ENCODE peak calls at places on chromosomes 2 and 18, in eight cellular contexts. A is astrocyte of the spinal cord, K is nephron progenitor cell, D is suprapubic skin, U is body of pancreas, F is HL-60, C is astrocyte, E is colonic mucosa. W is an unnamed sample.

GRCh38 chr2:15580451-15580850 is 11.2 kb upstream of the DDX1 start:
- DNase-seq in A (no peak), K (no peak), D (no peak), U (no peak), F (no peak), C (no peak), E (no peak), W (no peak)

GRCh38 chr2:215832791-215833190 is 180.6 kb downstream of the MREG start:
- DNase-seq in A (no peak), K (no peak), D (no peak), U (peak), F (no peak), C (no peak), E (no peak), W (no peak)

GRCh38 chr2:6148887-6149286 is 456.7 kb downstream of the SOX11 start:
- DNase-seq in A (peak), K (no peak), D (no peak), U (no peak), F (no peak), C (peak), E (no peak), W (no peak)

GRCh38 chr2:60413069-60413818 is 140.2 kb downstream of the BCL11A start:
- DNase-seq in A (no peak), K (no peak), D (no peak), U (no peak), F (no peak), C (no peak), E (no peak), W (no peak)

GRCh38 chr2:153360239-153360638 is 118.3 kb downstream of the RPRM start:
- DNase-seq in A (no peak), K (no peak), D (no peak), U (no peak), F (no peak), C (no peak), E (no peak), W (no peak)

GRCh38 chr18:69736731-69737130 is 210.9 kb downstream of the CD226 start:
- DNase-seq in A (peak), K (no peak), D (no peak), U (no peak), F (no peak), C (peak), E (no peak), W (no peak)

GRCh38 chr2:207226243-207226642 is 60.5 kb upstream of the KLF7 start:
- DNase-seq in A (no peak), K (no peak), D (no peak), U (no peak), F (no peak), C (no peak), E (no peak), W (no peak)

GRCh38 chr2:71851094-71851755 is 296.4 kb downstream of the CYP26B1 start:
- DNase-seq in A (no peak), K (no peak), D (no peak), U (no peak), F (no peak), C (no peak), E (no peak), W (no peak)

GRCh38 chr18:12420831-12421421 is 13.2 kb downstream of the PRELID3A start:
- DNase-seq in A (peak), K (peak), D (no peak), U (no peak), F (no peak), C (no peak), E (no peak), W (no peak)

GRCh38 chr2:102061962-102062795 is 70.4 kb downstream of the IL1R2 start:
- DNase-seq in A (peak), K (no peak), D (peak), U (no peak), F (no peak), C (peak), E (no peak), W (no peak)

GRCh38 chr2:98026292-98026691 is 30.5 kb upstream of the TMEM131 start:
- DNase-seq in A (no peak), K (no peak), D (no peak), U (no peak), F (no peak), C (no peak), E (peak), W (no peak)

GRCh38 chr2:17879137-17879912 is 858 bp downstream of the KCNS3 start:
- DNase-seq in A (peak), K (peak), D (peak), U (peak), F (no peak), C (peak), E (peak), W (no peak)
- TF ChIP-seq CTCF in A (peak), K (peak), D (no peak), U (peak), F (no peak), C (no peak), E (no peak), W (no peak)

DNA sequence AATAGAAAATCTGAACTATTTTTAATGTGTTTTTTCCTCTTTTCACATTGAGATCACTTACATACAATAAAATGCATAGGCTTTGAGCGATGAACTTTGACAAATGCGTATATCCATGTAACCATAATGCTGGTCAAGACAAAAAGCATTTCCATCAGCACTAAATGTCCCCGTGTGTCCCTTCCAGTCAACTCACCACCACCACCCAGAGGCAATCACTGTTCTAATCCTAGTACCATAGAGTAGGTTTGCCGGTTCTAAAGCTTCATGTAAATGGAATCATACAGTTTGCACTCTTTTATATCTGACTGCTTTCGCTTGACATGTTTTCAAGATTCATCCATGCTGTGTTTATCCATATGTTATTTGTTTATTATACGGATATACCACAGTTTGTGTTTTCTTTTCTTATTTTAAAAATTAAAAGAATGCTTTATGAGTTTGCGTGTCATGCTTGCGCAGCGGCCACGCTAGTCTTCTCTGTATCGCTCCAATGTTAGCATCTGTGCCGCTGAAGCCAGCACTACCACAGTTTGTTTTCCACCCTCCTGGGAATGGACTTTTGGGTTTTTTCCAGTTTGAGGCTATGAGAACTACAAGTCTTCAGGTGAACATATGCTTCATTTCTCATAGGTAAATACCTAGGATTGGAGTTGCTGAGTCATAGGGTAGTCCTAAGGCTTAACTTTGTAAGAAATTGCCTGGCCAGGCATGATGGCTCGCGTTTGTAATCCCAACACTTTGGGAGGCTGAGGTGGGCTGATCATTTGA is 197.5 kb upstream of the CHAC2 start:
- DNase-seq in A (no peak), K (no peak), D (no peak), U (peak), F (no peak), C (no peak), E (no peak), W (no peak)
- TF ChIP-seq CTCF in A (no peak), K (no peak), D (no peak), U (peak), F (no peak), C (no peak), E (no peak), W (no peak)

DNA sequence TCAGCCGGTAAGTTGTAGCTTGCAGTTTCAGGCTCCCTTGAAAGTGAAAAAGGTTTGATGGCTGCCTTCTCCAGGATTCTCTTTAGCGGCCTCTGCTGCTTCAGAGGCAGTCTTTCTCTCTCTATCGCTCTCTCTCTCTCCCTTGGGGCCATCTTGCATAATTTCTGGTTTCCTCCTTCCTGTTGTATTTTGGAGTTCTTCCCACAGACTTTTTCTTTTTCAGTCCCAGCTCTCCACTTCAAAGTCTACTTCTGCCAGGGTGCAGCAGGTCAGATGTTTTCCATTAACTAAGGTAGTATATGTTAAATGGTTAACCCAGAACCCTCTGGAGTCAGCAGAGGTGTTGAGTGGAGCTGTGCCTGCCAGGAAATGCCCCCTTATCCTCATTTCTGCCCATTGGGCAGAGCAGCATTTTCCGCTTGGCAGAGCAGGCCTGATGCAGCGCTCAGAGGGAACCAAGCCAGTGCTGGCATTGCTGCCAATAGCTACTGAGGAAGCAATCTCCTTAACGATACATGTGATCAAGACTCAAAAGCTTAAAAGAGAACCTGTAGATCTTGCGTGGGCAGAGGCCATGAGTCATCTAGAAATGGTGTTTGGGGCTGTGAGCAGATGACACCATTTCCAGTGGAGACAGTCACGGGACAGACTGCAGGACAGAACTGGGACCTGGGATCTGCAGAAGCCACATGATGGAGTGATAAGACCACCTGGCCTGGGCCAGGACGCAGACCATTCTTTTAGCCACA is 20.8 kb downstream of the DBI start:
- DNase-seq in A (peak), K (no peak), D (peak), U (peak), F (peak), C (peak), E (peak), W (peak)
- TF ChIP-seq CTCF in A (peak), K (no peak), D (peak), U (no peak), F (no peak), C (no peak), E (no peak), W (no peak)

GRCh38 chr2:222960126-222960525 is 91.9 kb upstream of the KCNE4 start:
- DNase-seq in A (no peak), K (no peak), D (no peak), U (no peak), F (peak), C (peak), E (no peak), W (peak)

GRCh38 chr2:222964632-222965031 is 87.4 kb upstream of the KCNE4 start:
- DNase-seq in A (no peak), K (no peak), D (no peak), U (no peak), F (no peak), C (no peak), E (no peak), W (no peak)

DNA sequence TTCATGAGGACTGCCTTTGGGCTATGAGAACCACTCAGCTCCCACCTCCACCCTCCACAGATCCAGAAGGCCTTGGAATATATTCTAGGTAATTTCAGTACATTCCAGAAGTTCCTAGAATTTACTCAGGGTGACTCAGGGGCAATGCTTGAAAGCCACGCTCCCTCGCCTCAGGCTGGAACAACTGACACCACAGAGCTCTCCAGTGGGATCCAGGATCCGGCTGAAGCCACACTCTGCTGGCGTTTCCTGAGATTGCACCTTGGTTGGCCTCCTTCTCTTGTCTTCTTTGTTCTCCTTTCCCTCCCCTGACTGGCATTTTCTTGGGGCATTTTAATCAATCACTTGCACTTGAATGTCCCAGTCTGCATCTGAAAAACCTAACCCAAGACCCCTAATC is 92.6 kb upstream of the KCNE4 start:
- DNase-seq in A (peak), K (no peak), D (no peak), U (no peak), F (no peak), C (peak), E (no peak), W (no peak)
- TF ChIP-seq CTCF in A (peak), K (no peak), D (no peak), U (no peak), F (no peak), C (peak), E (no peak), W (no peak)

DNA sequence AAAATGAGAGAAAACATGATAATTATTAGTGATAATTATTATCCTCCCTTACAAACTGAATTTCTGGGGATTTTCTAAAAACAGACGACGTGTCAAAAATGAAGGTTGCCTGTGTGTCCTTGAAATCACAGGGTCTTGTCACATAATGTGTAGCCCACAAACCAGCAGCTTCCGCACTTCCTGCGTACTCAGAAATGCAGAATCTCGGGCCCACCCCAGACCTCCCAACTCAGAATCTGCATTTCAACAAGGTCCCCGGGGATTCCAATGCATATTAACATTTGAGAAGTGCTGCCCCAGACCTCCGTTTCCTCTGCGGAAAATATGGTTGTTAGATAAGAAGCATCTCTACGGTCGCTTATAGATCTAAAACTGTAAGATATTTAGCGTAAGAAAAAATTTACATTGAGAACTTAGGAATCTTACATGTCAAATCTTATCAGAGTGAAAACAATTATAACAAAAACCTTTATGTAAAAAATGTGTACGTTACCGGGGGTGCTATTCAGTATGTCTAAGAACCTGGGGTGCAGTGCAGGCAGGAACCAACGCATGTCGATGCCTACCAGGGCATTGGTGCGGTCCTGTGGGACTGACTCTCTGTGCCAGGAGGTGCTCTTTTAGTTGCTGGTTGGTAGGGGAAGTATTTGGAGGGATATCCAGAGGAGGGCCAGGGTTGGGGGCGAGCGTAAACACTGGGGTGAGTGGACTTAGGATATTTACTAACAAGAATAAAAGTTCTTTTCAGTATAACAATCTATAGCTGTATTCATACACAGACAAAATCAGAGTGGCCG is 15.2 kb downstream of the CDKL4 start:
- DNase-seq in A (no peak), K (no peak), D (no peak), U (no peak), F (no peak), C (no peak), E (no peak), W (no peak)
- TF ChIP-seq CTCF in A (no peak), K (peak), D (no peak), U (no peak), F (no peak), C (no peak), E (peak), W (peak)

GRCh38 chr2:31413876-31414550 is 529 bp downstream of the XDH start:
- DNase-seq in A (no peak), K (no peak), D (no peak), U (no peak), F (no peak), C (no peak), E (no peak), W (no peak)
- TF ChIP-seq CTCF in A (no peak), K (no peak), D (no peak), U (peak), F (no peak), C (no peak), E (peak), W (no peak)

GRCh38 chr18:28005164-28005563 is 171.8 kb downstream of the CDH2 start:
- DNase-seq in A (no peak), K (no peak), D (no peak), U (no peak), F (no peak), C (no peak), E (no peak), W (no peak)
- TF ChIP-seq CTCF in A (no peak), K (no peak), D (no peak), U (no peak), F (no peak), C (no peak), E (no peak), W (no peak)

DNA sequence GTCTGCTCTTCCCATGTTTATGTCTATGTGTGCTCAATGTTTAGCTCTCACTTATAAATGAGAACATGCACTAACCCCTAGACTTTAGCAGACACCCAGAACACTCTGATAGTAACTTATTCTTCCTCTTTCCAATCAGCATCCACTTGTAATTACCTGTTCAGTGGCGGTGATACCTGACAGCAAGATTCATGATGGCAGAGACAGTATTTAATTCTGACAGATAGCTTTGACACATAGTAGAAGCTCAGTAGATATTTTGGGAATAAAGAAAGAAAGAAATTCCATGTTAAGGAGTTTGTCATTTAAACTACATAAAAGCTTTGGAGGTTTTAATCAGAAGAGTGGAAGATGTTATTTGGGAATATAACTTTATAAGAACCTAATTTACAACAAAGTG is 171.3 kb downstream of the CDH7 start:
- DNase-seq in A (no peak), K (no peak), D (no peak), U (no peak), F (no peak), C (no peak), E (no peak), W (no peak)
- TF ChIP-seq CTCF in A (no peak), K (no peak), D (no peak), U (no peak), F (no peak), C (no peak), E (no peak), W (no peak)

W was measured in CD14-positive monocyte.